ENCODE peak calls at places on chromosomes 4 and X, in six cellular contexts. G is D721Med; Y is stimulated activated CD8-positive, alpha-beta memory T cell treated with anti-CD3 and anti-CD28 coated beads, Interleukin-2, amount 100 ng/mL, for 1 hour; F is WTC11; O is non-pigmented ciliary epithelial cell; T is EL. V is an unnamed sample.

GRCh38 chr4:80215449-80216052 is 18.2 kb downstream of the PRDM8 start:
- DNase-seq in Y (no peak), F (no peak), O (no peak), G (no peak), T (peak; percentile 44), V (peak; percentile 76)

GRCh38 chr4:4627111-4627510 is 85.3 kb upstream of the STX18 start:
- DNase-seq in F (peak; percentile 32), O (no peak), Y (no peak), T (no peak), G (no peak), V (no peak)

GRCh38 chr4:6855692-6856297 is 53.8 kb upstream of the TBC1D14 start:
- DNase-seq in F (no peak), T (peak; percentile 52), G (no peak), Y (no peak), O (peak; percentile 51), V (peak; percentile 88)

GRCh38 chr4:27149541-27150212 is 289.0 kb downstream of the STIM2 start:
- DNase-seq in T (peak; percentile 58), O (peak; percentile 37), G (no peak), F (no peak), Y (no peak), V (peak; percentile 7)

GRCh38 chr4:154807042-154807630 is 26.1 kb downstream of the RBM46 start:
- DNase-seq in F (no peak), O (no peak), T (peak; percentile 30), Y (no peak), G (no peak), V (peak; percentile 28)

GRCh38 chrX:20471483-20471882 is 204.8 kb upstream of the RPS6KA3 start:
- DNase-seq in G (no peak), F (no peak), Y (no peak), O (no peak), T (no peak), V (no peak)

GRCh38 chr4:151583188-151583587 is 174.2 kb downstream of the FHIP1A start:
- DNase-seq in G (no peak), O (no peak), T (no peak), Y (no peak), F (no peak), V (no peak)

GRCh38 chr4:90792689-90793088 is 665.5 kb downstream of the CCSER1 start:
- DNase-seq in F (no peak), Y (no peak), O (no peak), G (no peak), T (no peak), V (no peak)

GRCh38 chrX:117645639-117646038 is 471.0 kb downstream of the KLHL13 start:
- DNase-seq in F (no peak), T (no peak), G (no peak), O (no peak), Y (no peak), V (no peak)

GRCh38 chr4:173990126-173990878 is 293.2 kb downstream of the FBXO8 start:
- DNase-seq in O (peak; percentile 5), Y (no peak), T (peak; percentile 7), G (no peak), F (no peak), V (peak; percentile 20)

GRCh38 chrX:19593684-19594083 is 78.4 kb upstream of the MAP3K15 start:
- DNase-seq in F (no peak), G (no peak), O (no peak), Y (no peak), T (peak; percentile 40), V (peak; percentile 71)